ENCODE peak calls at places on chromosomes 1 and 21, in ten cellular contexts. O, M, Y, I, Q, T, U, H, S and F are unnamed samples.

GRCh38 chr21:15741510-15741909 is 11.7 kb downstream of the USP25 start:
- DNase-seq in S (no peak), U (no peak), I (no peak), O (no peak), T (no peak), Y (no peak), M (no peak), Q (no peak), H (no peak), F (peak)

GRCh38 chr1:169877800-169878491 is 15.8 kb downstream of the SCYL3 start:
- DNase-seq in T (no peak), I (no peak), H (no peak), M (no peak), O (no peak), U (no peak), S (no peak), Y (no peak), Q (no peak), F (no peak)

GRCh38 chr1:24155011-24155782 is 12.3 kb upstream of the IL22RA1 start:
- DNase-seq in O (peak), Q (peak), S (no peak), Y (no peak), U (no peak), M (no peak), H (peak), I (no peak), T (no peak), F (no peak)

GRCh38 chr1:46767649-46768282 is 31.1 kb upstream of the CYP4B1 start:
- DNase-seq in T (no peak), Q (no peak), U (peak), H (no peak), I (no peak), M (no peak), O (peak), S (no peak), Y (no peak), F (no peak)

GRCh38 chr1:219697667-219698066 is 84.8 kb upstream of the ZC3H11B start:
- DNase-seq in H (peak), S (no peak), T (no peak), Q (no peak), M (no peak), O (no peak), I (no peak), Y (no peak), U (no peak), F (no peak)

GRCh38 chr1:55447488-55447887 is 232.3 kb upstream of the USP24 start:
- DNase-seq in Q (no peak), T (no peak), M (no peak), H (no peak), I (no peak), Y (no peak), U (no peak), S (no peak), O (peak), F (no peak)

GRCh38 chr1:230643887-230644286 is 1.6 kb downstream of the COG2 start:
- DNase-seq in M (no peak), S (no peak), I (peak), H (no peak), O (no peak), Y (no peak), Q (no peak), U (no peak), T (no peak), F (peak)

GRCh38 chr1:212700892-212701819 is 1.5 kb upstream of the BATF3 start:
- DNase-seq in T (peak), Q (peak), H (peak), S (no peak), O (peak), I (no peak), U (no peak), M (no peak), Y (peak), F (peak)

GRCh38 chr1:8294170-8294697 is 23.7 kb upstream of the SLC45A1 start:
- DNase-seq in O (no peak), Q (no peak), T (no peak), I (no peak), U (no peak), S (no peak), H (no peak), Y (no peak), M (no peak), F (no peak)

GRCh38 chr1:45035631-45036301 is 23.7 kb downstream of the UROD start:
- DNase-seq in Q (no peak), H (no peak), U (no peak), I (no peak), O (peak), T (no peak), S (no peak), M (no peak), Y (peak), F (peak)

GRCh38 chr1:221810406-221810805 is 68.5 kb upstream of the DUSP10 start:
- DNase-seq in S (peak), M (no peak), I (no peak), O (no peak), T (no peak), H (no peak), Q (no peak), Y (no peak), U (no peak), F (no peak)

GRCh38 chr1:205592443-205593003 is 39.3 kb downstream of the ELK4 start:
- DNase-seq in T (no peak), U (no peak), Y (peak), O (no peak), I (no peak), M (no peak), S (no peak), Q (no peak), H (no peak), F (no peak)

GRCh38 chr1:180791806-180792205 is 120.9 kb upstream of the KIAA1614 start:
- DNase-seq in H (peak), I (no peak), Q (no peak), M (no peak), S (peak), Y (no peak), O (no peak), U (no peak), T (no peak), F (peak)

GRCh38 chr1:25204797-25205441 is 27.4 kb downstream of the SYF2 start:
- DNase-seq in H (peak), M (no peak), Q (no peak), I (peak), O (peak), T (peak), Y (no peak), U (peak), S (peak), F (peak)